ENCODE peak calls at places on chromosome 19, in six cellular contexts. Q is T-helper 17 cell; P is CD8-positive, alpha-beta T cell; A is psoas muscle; O is tibial nerve; F is transverse colon. M is an unnamed sample. For H3K9me3, the result is how much of the 10 kb centered on the place peaks cover.

GRCh38 chr19:5645409-5645808 is 22.5 kb downstream of the SAFB start:
- DNase-seq in Q (no peak), P (no peak), A (no peak), O (no peak), F (no peak), M (no peak)

GRCh38 chr19:739998-740715 is 10.8 kb upstream of the MISP start:
- DNase-seq in Q (no peak), P (no peak), A (no peak), O (no peak), F (no peak), M (no peak)

GRCh38 chr19:28426902-28427232 is 786.1 kb downstream of the UQCRFS1 start:
- DNase-seq in Q (no peak), P (no peak), A (no peak), O (no peak), F (no peak), M (no peak)

GRCh38 chr19:36418287-36419001 is at the start of gene ZFP82:
- DNase-seq in Q (peak), P (peak), A (peak), O (peak), F (peak), M (peak)

GRCh38 chr19:16470911-16471811 is 609 bp downstream of the EPS15L1 start:
- DNase-seq in Q (peak), P (peak), A (no peak), O (no peak), F (peak), M (peak)

GRCh38 chr19:43560687-43561086 is 14.6 kb downstream of the XRCC1 start:
- DNase-seq in Q (no peak), P (no peak), A (no peak), O (no peak), F (no peak), M (no peak)

GRCh38 chr19:29815231-29815630 is 3.4 kb downstream of the CCNE1 start:
- DNase-seq in Q (no peak), P (no peak), A (no peak), O (no peak), F (peak), M (no peak)

GRCh38 chr19:40283414-40284250 is 1.5 kb downstream of the AKT2 start:
- DNase-seq in Q (no peak), P (no peak), A (no peak), O (no peak), F (no peak), M (no peak)

GRCh38 chr19:42092350-42092749 is 16.4 kb downstream of the ZNF574 start:
- DNase-seq in Q (no peak), P (peak), A (no peak), O (no peak), F (peak), M (no peak)

GRCh38 chr19:36604656-36605100 is 435 bp upstream of the ZNF382 start:
- DNase-seq in Q (peak), P (peak), A (peak), O (no peak), F (peak), M (peak)

GRCh38 chr19:39916851-39917396 is 17.5 kb downstream of the FCGBP start:
- DNase-seq in Q (no peak), P (no peak), A (no peak), O (no peak), F (no peak), M (no peak)

GRCh38 chr19:21463449-21464105 is 41.8 kb upstream of the ZNF429 start:
- DNase-seq in Q (no peak), P (no peak), A (no peak), O (no peak), F (peak), M (no peak)

GRCh38 chr19:16876904-16877361 is 11.9 kb upstream of the F2RL3 start:
- DNase-seq in Q (no peak), P (no peak), A (no peak), O (no peak), F (peak), M (no peak)

GRCh38 chr19:20503536-20503935 is 62.0 kb downstream of the ZNF737 start:
- DNase-seq in Q (no peak), P (no peak), A (no peak), O (no peak), F (no peak), M (no peak)

GRCh38 chr19:36574762-36575161 is 1.7 kb upstream of the ZNF529 start:
- DNase-seq in Q (no peak), P (no peak), A (no peak), O (no peak), F (no peak), M (no peak)

GRCh38 chr19:17159466-17160393 is 55.4 kb upstream of the USE1 start:
- DNase-seq in Q (no peak), P (no peak), A (no peak), O (no peak), F (no peak), M (no peak)

GRCh38 chr19:32651729-32652140 is 23.2 kb downstream of the ANKRD27 start:
- DNase-seq in Q (no peak), P (no peak), A (no peak), O (no peak), F (peak), M (no peak)

GRCh38 chr19:41310031-41310831 is at the start of gene CCDC97:
- DNase-seq in Q (peak), P (peak), A (peak), O (peak), F (peak), M (peak)

GRCh38 chr19:409006-409514 is at the start of gene C2CD4C:
- DNase-seq in Q (no peak), P (no peak), A (no peak), O (peak), F (no peak), M (no peak)

GRCh38 chr19:9353011-9353410 is 9.8 kb upstream of the ZNF177 start:
- DNase-seq in Q (no peak), P (no peak), A (no peak), O (no peak), F (no peak), M (no peak)

GRCh38 chr19:9345005-9345404 is 17.8 kb upstream of the ZNF177 start:
- DNase-seq in Q (no peak), P (no peak), A (no peak), O (no peak), F (no peak), M (no peak)

GRCh38 chr19:9352505-9352904 is 10.3 kb upstream of the ZNF177 start:
- DNase-seq in Q (no peak), P (no peak), A (no peak), O (no peak), F (no peak), M (no peak)

GRCh38 chr19:9348671-9349070 is 14.1 kb upstream of the ZNF177 start:
- DNase-seq in Q (no peak), P (no peak), A (no peak), O (no peak), F (no peak), M (no peak)

GRCh38 chr19:9348253-9348652 is 14.6 kb upstream of the ZNF177 start:
- DNase-seq in Q (no peak), P (no peak), A (no peak), O (no peak), F (no peak), M (no peak)
- H3K9me3 ChIP-seq in Q (under half), P (under half), A (half or more), O (under half), F (half or more), M (half or more)

GRCh38 chr19:58084596-58085347 is 13.3 kb downstream of the ZSCAN18 start:
- DNase-seq in Q (no peak), P (no peak), A (no peak), O (no peak), F (no peak), M (no peak)
- H3K9me3 ChIP-seq in Q (under half), P (under half), A (half or more), O (under half), F (half or more), M (half or more)

DNA sequence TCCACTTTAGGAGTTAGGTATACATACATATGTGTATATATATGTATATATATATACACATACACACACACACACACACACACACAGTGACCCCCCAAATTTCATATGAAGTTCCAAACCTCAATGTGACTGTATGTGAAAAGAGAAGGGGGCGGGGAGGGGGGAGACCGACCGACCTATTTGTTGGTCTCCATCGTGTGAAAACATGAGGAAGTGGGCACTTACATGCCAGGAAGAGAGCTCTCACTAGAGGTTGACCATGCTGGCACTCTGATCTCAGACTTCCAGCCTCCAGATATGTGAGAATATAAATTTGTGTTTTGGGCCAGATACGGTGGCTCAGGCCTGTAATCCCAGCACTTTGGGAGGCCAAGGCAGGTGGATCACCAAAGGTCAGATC is 24.6 kb downstream of the ZNF562 start:
- DNase-seq in Q (no peak), P (no peak), A (no peak), O (no peak), F (no peak), M (no peak)
- H3K9me3 ChIP-seq in Q (under half), P (under half), A (under half), O (under half), F (under half), M (under half)

DNA sequence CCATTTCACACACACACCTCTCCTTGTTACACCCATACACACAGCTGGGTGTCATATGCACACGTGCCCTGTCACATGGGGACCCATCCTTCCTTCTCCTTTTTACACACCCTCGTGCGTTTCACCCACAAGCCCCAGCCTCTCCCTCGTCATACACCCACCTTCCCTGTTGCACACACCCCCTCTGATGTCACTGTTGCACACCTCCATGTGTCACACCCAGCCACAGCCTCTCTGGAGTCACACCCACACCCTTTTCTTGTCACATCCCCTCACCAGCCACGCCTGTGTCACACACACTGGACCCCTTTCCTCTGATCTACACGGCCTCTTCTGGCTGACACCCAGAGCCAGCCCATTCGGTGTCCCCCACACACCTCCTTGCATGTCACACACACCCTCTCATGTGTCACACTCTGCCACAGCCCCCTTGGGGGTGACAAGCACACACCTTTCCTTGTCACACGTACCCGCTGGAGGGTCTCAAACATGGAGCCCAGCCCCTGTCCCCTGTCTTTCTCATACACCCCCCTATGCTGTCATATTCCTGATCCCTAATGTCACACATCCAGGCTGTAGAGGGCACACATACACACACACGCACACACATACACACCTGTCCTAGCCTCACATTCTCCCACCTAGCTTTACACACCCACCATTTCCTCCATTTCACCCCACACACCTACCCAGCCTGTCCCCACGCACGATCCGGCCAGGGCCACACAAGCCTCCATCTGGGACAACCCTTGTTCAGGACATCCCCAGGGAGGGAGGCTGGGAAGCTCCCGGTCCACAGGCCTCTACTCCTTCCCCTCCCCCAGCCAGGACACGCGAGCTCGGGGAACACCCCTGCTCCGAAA is 1.4 kb downstream of the NOVA2 start:
- DNase-seq in Q (no peak), P (no peak), A (no peak), O (no peak), F (no peak), M (peak)
- H3K9me3 ChIP-seq in Q (under half), P (under half), A (under half), O (under half), F (under half), M (under half)

DNA sequence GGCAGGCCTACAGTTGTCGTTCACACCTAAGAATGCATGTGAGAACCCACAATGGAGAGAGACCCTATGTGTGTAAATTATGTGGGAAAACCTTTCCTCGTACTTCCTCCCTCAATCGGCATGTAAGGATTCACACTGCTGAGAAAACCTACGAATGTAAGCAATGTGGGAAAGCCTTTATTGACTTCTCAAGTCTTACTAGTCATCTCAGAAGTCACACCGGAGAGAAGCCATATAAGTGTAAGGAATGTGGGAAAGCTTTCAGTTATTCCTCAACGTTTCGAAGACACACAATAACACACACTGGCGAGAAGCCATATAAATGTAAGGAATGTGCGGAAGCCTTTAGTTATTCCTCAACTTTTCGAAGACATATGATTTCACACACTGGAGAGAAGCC is 11.3 kb downstream of the ZNF555 start:
- DNase-seq in Q (no peak), P (no peak), A (no peak), O (no peak), F (no peak), M (no peak)
- H3K9me3 ChIP-seq in Q (under half), P (under half), A (half or more), O (under half), F (half or more), M (under half)

GRCh38 chr19:34713262-34713637 is 20.8 kb upstream of the ZNF181 start:
- DNase-seq in Q (no peak), P (no peak), A (no peak), O (no peak), F (no peak), M (no peak)
- H3K9me3 ChIP-seq in Q (under half), P (under half), A (under half), O (under half), F (under half), M (under half)

GRCh38 chr19:12464769-12465725 is 19.6 kb downstream of the ZNF709 start:
- DNase-seq in Q (no peak), P (no peak), A (no peak), O (no peak), F (no peak), M (no peak)
- H3K9me3 ChIP-seq in Q (under half), P (under half), A (half or more), O (under half), F (half or more), M (half or more)

GRCh38 chr19:54521022-54521859 is 18.6 kb downstream of the LAIR2 start:
- DNase-seq in Q (no peak), P (no peak), A (no peak), O (no peak), F (no peak), M (no peak)
- H3K9me3 ChIP-seq in Q (under half), P (under half), A (under half), O (under half), F (under half), M (under half)

GRCh38 chr19:19278315-19278714 is 5.2 kb upstream of the TM6SF2 start:
- DNase-seq in Q (no peak), P (no peak), A (no peak), O (no peak), F (no peak), M (no peak)
- H3K9me3 ChIP-seq in Q (under half), P (under half), A (under half), O (under half), F (under half), M (under half)

M was measured in CD4-positive, alpha-beta T cell.